ENCODE peak calls at places on chromosomes 1 and 21, in ten cellular contexts. N is uterus, A is HepG2, X is transverse colon, L is stomach, D is IMR-90, F is Peyer's patch, M is adrenal gland, J is A549, C is ovary. P is an unnamed sample.

GRCh38 chr1:231040019-231040799 is at the start of gene FAM89A:
- DNase-seq in N (peak; percentile 59), A (no peak), X (peak; percentile 72), L (peak; percentile 74), D (no peak), F (peak; percentile 86), M (peak; percentile 68), J (peak; percentile 46), C (peak; percentile 82), P (peak; percentile 63)

GRCh38 chr1:109454497-109455133 is 11.7 kb upstream of the SYPL2 start:
- DNase-seq in N (no peak), A (no peak), X (no peak), L (no peak), D (no peak), F (no peak), M (no peak), J (no peak), C (no peak), P (no peak)

GRCh38 chr1:221309711-221310110 is 430.5 kb downstream of the HLX start:
- DNase-seq in N (no peak), A (no peak), X (no peak), L (no peak), D (no peak), F (no peak), M (no peak), J (no peak), C (no peak), P (no peak)

GRCh38 chr1:223201967-223202366 is 58.9 kb upstream of the TLR5 start:
- DNase-seq in N (no peak), A (no peak), X (no peak), L (no peak), D (no peak), F (no peak), M (no peak), J (no peak), C (no peak), P (no peak)

GRCh38 chr1:231694081-231694443 is 67.5 kb downstream of the DISC1 start:
- DNase-seq in N (no peak), A (no peak), X (no peak), L (no peak), D (no peak), F (no peak), M (no peak), J (no peak), C (peak; percentile 72), P (no peak)

GRCh38 chr1:201697174-201697573 is 131.8 kb upstream of the IPO9 start:
- DNase-seq in N (no peak), A (no peak), X (no peak), L (no peak), D (no peak), F (no peak), M (no peak), J (no peak), C (no peak), P (no peak)

GRCh38 chr21:45747802-45748445 is 104.4 kb downstream of the PCBP3 start:
- DNase-seq in N (no peak), A (no peak), X (no peak), L (no peak), D (peak; percentile 51), F (no peak), M (peak; percentile 84), J (peak; percentile 23), C (no peak), P (peak; percentile 22)

GRCh38 chr1:31515936-31516335 is 60.4 kb upstream of the TINAGL1 start:
- DNase-seq in N (no peak), A (no peak), X (no peak), L (no peak), D (no peak), F (no peak), M (no peak), J (no peak), C (no peak), P (no peak)

GRCh38 chr1:18954270-18955071 is 2.0 kb downstream of the IFFO2 start:
- DNase-seq in N (no peak), A (no peak), X (no peak), L (no peak), D (no peak), F (no peak), M (no peak), J (no peak), C (no peak), P (no peak)

GRCh38 chr1:18955442-18956188 is 861 bp downstream of the IFFO2 start:
- DNase-seq in N (peak; percentile 38), A (no peak), X (peak; percentile 57), L (peak; percentile 55), D (no peak), F (peak; percentile 75), M (no peak), J (no peak), C (peak; percentile 70), P (peak; percentile 43)

GRCh38 chr1:18951818-18952391 is 4.6 kb downstream of the IFFO2 start:
- DNase-seq in N (no peak), A (no peak), X (peak; percentile 70), L (peak; percentile 36), D (no peak), F (peak; percentile 84), M (no peak), J (no peak), C (no peak), P (no peak)

GRCh38 chr1:18955116-18955441 is 1.4 kb downstream of the IFFO2 start:
- DNase-seq in N (no peak), A (no peak), X (no peak), L (no peak), D (no peak), F (no peak), M (no peak), J (no peak), C (no peak), P (no peak)

GRCh38 chr1:18953656-18954259 is 2.7 kb downstream of the IFFO2 start:
- DNase-seq in N (no peak), A (no peak), X (no peak), L (no peak), D (no peak), F (no peak), M (no peak), J (peak; percentile 50), C (no peak), P (no peak)
- H3K4me1 ChIP-seq in N (peaks cover 26% of the 10 kb centered on the region), A (peaks cover 82% of the 10 kb centered on the region), X (peaks cover 16% of the 10 kb centered on the region), L (peaks cover 81% of the 10 kb centered on the region), D (peaks cover 40% of the 10 kb centered on the region), F (no peaks in the 10 kb centered on the region), M (peaks cover 40% of the 10 kb centered on the region), J (peaks cover 64% of the 10 kb centered on the region), C (peaks cover 19% of the 10 kb centered on the region), P (peaks cover 30% of the 10 kb centered on the region)

DNA sequence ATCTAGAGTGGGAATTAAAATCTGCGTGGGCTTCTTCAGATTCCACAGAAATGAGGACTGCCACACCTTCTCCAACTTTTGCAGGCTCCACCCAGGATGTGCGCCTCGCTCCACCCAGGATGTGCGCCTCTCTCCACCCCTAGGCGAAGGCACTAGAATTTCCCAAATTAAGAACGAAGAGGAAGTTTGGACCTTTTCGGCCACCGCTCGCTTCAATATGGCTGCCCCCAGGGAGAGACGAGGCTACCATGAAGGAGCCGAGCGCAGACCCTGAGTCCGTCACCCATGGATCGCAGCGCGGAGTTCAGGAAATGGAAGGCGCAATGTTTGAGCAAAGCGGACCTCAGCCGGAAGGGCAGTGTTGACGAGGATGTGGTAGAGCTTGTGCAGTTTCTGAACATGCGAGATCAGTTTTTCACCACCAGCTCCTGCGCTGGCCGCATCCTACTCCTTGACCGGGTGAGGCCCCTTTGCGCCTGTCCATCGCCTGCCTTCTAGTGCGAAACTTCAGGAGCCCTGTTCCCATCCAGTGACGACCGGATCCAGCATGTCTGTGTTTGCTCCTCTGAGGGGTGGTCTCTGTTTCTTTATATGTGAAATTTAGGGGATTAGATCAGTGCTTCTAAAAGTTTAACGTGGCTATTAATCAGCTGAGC is at the start of the genes CRYZ and TYW3:
- DNase-seq in N (peak; percentile 93), A (peak; percentile 91), X (peak; percentile 90), L (peak; percentile 86), D (peak; percentile 92), F (peak; percentile 96), M (peak; percentile 96), J (peak; percentile 92), C (peak; percentile 91), P (peak; percentile 89)
- TF ChIP-seq POLR2A in N (peak; percentile 46), A (peak; percentile 91), X (peak; percentile 54), L (no peak), D (peak; percentile 79), F (peak; percentile 29), M (peak; percentile 69), J (peak; percentile 67), C (no peak), P (peak; percentile 54)

GRCh38 chr1:2210084-2210653 is 15.6 kb upstream of the FAAP20 start:
- DNase-seq in N (peak; percentile 30), A (no peak), X (no peak), L (no peak), D (no peak), F (no peak), M (no peak), J (no peak), C (peak; percentile 48), P (no peak)

GRCh38 chr1:2206813-2207488 is 12.4 kb upstream of the FAAP20 start:
- DNase-seq in N (peak; percentile 60), A (no peak), X (no peak), L (no peak), D (no peak), F (no peak), M (no peak), J (no peak), C (peak; percentile 46), P (no peak)

GRCh38 chr1:2210786-2211185 is 16.2 kb upstream of the FAAP20 start:
- DNase-seq in N (no peak), A (no peak), X (no peak), L (no peak), D (no peak), F (no peak), M (no peak), J (no peak), C (peak; percentile 48), P (no peak)

GRCh38 chr1:2208309-2209239 is 14.0 kb upstream of the FAAP20 start:
- DNase-seq in N (peak; percentile 76), A (peak; percentile 93), X (peak; percentile 62), L (peak; percentile 88), D (peak; percentile 88), F (no peak), M (peak; percentile 58), J (peak; percentile 86), C (peak; percentile 50), P (peak; percentile 88)

DNA sequence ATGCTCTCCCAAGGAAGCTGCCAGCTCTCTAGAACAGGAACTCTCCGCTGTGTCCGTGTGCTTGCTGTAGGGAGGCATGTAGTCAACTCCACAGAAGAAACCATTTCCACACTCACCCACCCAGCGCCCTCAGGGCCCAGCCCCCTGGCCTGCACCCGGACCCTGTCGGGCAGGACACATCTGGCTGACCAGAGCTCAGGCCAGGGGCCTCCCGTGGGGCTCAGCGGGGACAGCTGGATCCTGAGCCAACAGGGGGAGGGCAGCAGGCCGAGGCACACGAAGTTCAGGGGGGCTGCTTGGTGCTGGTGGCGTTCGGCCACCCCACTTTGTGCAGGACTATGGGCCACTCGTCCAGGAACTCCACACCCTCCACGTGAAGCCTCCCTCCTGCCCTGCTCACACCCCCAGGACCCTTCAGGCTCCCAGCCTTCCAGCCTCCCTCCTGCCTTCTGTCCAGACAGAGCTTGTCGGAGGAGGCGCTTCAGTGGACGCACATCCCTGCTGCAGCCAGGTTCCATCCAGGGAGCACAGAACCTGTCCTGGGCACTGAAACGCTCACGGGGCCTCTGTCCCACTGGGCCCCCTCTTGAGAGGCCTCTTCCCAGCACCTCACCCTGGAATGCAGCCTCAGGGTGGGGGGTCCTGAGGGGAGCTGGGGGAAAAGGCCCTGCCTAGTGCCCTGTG is 15.0 kb upstream of the FAAP20 start:
- DNase-seq in N (peak; percentile 20), A (no peak), X (no peak), L (no peak), D (no peak), F (no peak), M (no peak), J (no peak), C (peak; percentile 53), P (no peak)
- H3K4me1 ChIP-seq in N (peaks cover 51% of the 10 kb centered on the region), A (peaks cover 72% of the 10 kb centered on the region), X (peaks cover 50% of the 10 kb centered on the region), L (peaks cover 88% of the 10 kb centered on the region), D (peaks cover 56% of the 10 kb centered on the region), F (peaks cover 6% of the 10 kb centered on the region), M (peaks cover 34% of the 10 kb centered on the region), J (peaks cover 77% of the 10 kb centered on the region), C (peaks cover 40% of the 10 kb centered on the region), P (peaks cover 42% of the 10 kb centered on the region)

GRCh38 chr1:151536499-151536898 is 3.6 kb upstream of the TUFT1 start:
- DNase-seq in N (no peak), A (no peak), X (no peak), L (no peak), D (no peak), F (peak; percentile 33), M (no peak), J (no peak), C (no peak), P (no peak)
- TF ChIP-seq POLR2A in N (no peak), A (no peak), X (no peak), L (no peak), D (no peak), F (no peak), M (no peak), J (no peak), C (no peak), P (no peak)